ENCODE peak calls at places on chromosomes 3 and 15, in nine cellular contexts. N is left cardiac atrium, M is germinal center, Z is cardiac septum, G is right lobe of liver, J is transverse colon, E is aorta, W is H1, B is hypothalamus. A is an unnamed sample.

GRCh38 chr3:10935846-10936631 is 56.5 kb upstream of the SLC6A1 start:
- DNase-seq in N (no peak), W (no peak), G (no peak), Z (peak), B (no peak), M (no peak), E (peak), J (no peak), A (no peak)

GRCh38 chr3:113211370-113212154 is at the start of gene BOC:
- DNase-seq in Z (no peak), B (no peak), W (no peak), J (no peak), E (peak), N (peak), G (no peak), M (no peak), A (no peak)

GRCh38 chr3:51371943-51372557 is 13.0 kb upstream of the MANF start:
- DNase-seq in E (peak), J (peak), Z (peak), W (peak), B (peak), M (peak), N (no peak), G (peak), A (peak)

GRCh38 chr3:36065321-36065720 is 315.0 kb upstream of the STAC start:
- DNase-seq in E (no peak), Z (no peak), G (no peak), M (no peak), B (no peak), W (no peak), N (no peak), J (no peak), A (no peak)

GRCh38 chr15:33194704-33195261 is at the start of gene FMN1:
- DNase-seq in B (peak), J (peak), W (peak), M (peak), Z (peak), G (peak), N (peak), E (peak), A (peak)

GRCh38 chr15:89665449-89666146 is 10.3 kb upstream of the KIF7 start:
- DNase-seq in E (peak), N (peak), G (no peak), B (peak), Z (peak), W (peak), J (peak), M (peak), A (peak)

GRCh38 chr3:178454714-178455113 is 81.5 kb upstream of the KCNMB2 start:
- DNase-seq in E (peak), G (no peak), N (peak), B (no peak), J (peak), W (no peak), Z (peak), M (no peak), A (no peak)

GRCh38 chr3:70127192-70127591 is 127.7 kb downstream of the SAMMSON start:
- DNase-seq in J (no peak), E (no peak), Z (no peak), G (no peak), W (no peak), N (no peak), M (no peak), B (no peak), A (no peak)

GRCh38 chr15:79816565-79816964 is 80.2 kb downstream of the MTHFS start:
- DNase-seq in M (no peak), Z (no peak), E (no peak), B (no peak), J (no peak), W (no peak), N (no peak), G (no peak), A (no peak)

A was measured in small intestine.